ENCODE peak calls at places on chromosomes 12 and 14, in five cellular contexts. A, F, C, N and H are unnamed samples.
A peak's percentile ranks its signal among the peaks of the same experiment; 100 is the strongest.

GRCh38 chr12:45336762-45337596 is 121.1 kb downstream of the ANO6 start:
- DNase-seq in A (no peak), C (peak; percentile 79), N (no peak), F (no peak), H (no peak)

GRCh38 chr12:107864235-107864634 is 89.7 kb downstream of the ASCL4 start:
- DNase-seq in A (no peak), N (no peak), F (no peak), C (no peak), H (no peak)

GRCh38 chr12:7711133-7711532 is at the start of gene DPPA3:
- DNase-seq in C (no peak), F (no peak), A (no peak), N (no peak), H (no peak)

GRCh38 chr12:116210131-116210530 is 67.4 kb downstream of the MED13L start:
- DNase-seq in N (no peak), A (no peak), C (no peak), F (no peak), H (no peak)

GRCh38 chr12:51864701-51865469 is 16.4 kb upstream of the FIGNL2 start:
- DNase-seq in A (no peak), C (no peak), N (no peak), F (no peak), H (no peak)

GRCh38 chr12:129753596-129753995 is 150.2 kb downstream of the TMEM132D start:
- DNase-seq in F (no peak), A (no peak), C (no peak), N (no peak), H (no peak)

GRCh38 chr14:101754893-101755292 is 6.6 kb upstream of the PPP2R5C start:
- DNase-seq in N (no peak), C (no peak), A (no peak), F (no peak), H (no peak)

GRCh38 chr12:4121506-4122020 is 152.0 kb upstream of the CCND2 start:
- DNase-seq in N (no peak), C (no peak), F (no peak), A (no peak), H (no peak)

GRCh38 chr12:8692573-8692972 is 5.2 kb upstream of the RIMKLB start:
- DNase-seq in C (peak; percentile 23), A (peak; percentile 77), N (peak; percentile 93), F (no peak), H (no peak)

GRCh38 chr14:74955229-74955999 is at the start of gene PGF:
- DNase-seq in N (no peak), A (peak; percentile 53), C (peak; percentile 44), F (peak; percentile 73), H (peak; percentile 40)

GRCh38 chr12:74963304-74963703 is 246.3 kb downstream of the KCNC2 start:
- DNase-seq in C (no peak), A (no peak), N (no peak), F (no peak), H (no peak)

GRCh38 chr12:123854232-123854631 is 92.1 kb downstream of the DNAH10 start:
- DNase-seq in N (no peak), F (no peak), A (no peak), C (no peak), H (no peak)

GRCh38 chr14:32087907-32088306 is 10.8 kb downstream of the ARHGAP5 start:
- DNase-seq in A (no peak), F (no peak), C (no peak), N (no peak), H (no peak)

GRCh38 chr12:97751704-97752103 is 289.1 kb downstream of the RMST start:
- DNase-seq in A (no peak), F (no peak), N (no peak), C (peak; percentile 62), H (no peak)

GRCh38 chr14:54366726-54367707 is 29.8 kb upstream of the CDKN3 start:
- DNase-seq in N (peak; percentile 65), F (peak; percentile 45), C (peak; percentile 44), A (peak; percentile 46), H (no peak)

GRCh38 chr12:3705349-3705675 is 47.6 kb downstream of the CRACR2A start:
- DNase-seq in A (no peak), N (no peak), F (no peak), C (no peak), H (no peak)

GRCh38 chr14:76456200-76456599 is 80.3 kb downstream of the ESRRB start:
- DNase-seq in N (peak; percentile 49), F (peak; percentile 58), C (peak; percentile 24), A (no peak), H (no peak)

DNA sequence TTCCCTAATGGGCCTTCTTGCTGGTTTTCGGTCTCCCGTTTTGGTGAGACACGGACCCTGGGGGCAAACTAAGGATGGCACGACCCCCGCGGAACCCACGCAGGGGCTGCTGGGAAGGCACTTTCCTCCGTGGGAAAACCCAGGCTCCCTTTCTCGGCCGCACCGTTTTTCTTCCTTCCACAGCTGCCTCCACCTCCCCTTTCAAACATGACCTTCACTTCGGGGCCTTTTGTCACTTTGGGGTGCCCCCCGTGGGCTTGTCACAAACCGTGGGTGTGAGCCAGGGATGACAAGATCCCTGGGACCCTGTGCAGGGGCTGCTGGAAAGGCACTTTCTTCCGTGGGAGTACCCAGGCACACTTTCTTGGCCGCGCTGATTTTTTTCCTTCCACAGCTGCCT is 268.7 kb downstream of the ALG10 start:
- DNase-seq in N (no peak), C (no peak), A (no peak), F (no peak), H (no peak)
- H3K9me3 ChIP-seq in N (no peaks in the 10 kb centered on the region), C (peaks cover 58% of the 10 kb centered on the region), A (no peaks in the 10 kb centered on the region), F (no peaks in the 10 kb centered on the region), H (no peaks in the 10 kb centered on the region)

DNA sequence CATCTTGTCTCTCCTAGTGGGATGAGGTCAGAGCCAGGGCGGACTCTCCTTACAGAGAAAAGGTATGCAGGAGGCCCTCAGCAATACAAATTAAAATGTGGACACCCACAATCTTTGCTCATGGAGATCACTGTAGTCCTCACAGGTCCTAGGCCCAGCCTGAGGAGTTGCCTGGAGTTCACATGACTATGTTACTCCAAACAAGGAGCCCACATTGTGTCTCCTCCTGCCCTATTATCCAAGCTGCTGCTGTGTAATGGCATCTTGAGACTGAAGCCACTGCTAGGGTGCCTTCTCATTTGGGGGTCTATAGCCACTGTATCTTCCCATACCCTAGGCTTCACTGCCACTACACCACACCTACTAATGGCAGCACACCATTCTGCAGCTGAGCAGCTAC is 11.0 kb downstream of the OR4K1 start:
- DNase-seq in C (no peak), F (no peak), N (no peak), A (no peak), H (no peak)
- H3K9me3 ChIP-seq in C (peaks cover 21% of the 10 kb centered on the region), F (no peaks in the 10 kb centered on the region), N (peaks cover 13% of the 10 kb centered on the region), A (no peaks in the 10 kb centered on the region), H (no peaks in the 10 kb centered on the region)

DNA sequence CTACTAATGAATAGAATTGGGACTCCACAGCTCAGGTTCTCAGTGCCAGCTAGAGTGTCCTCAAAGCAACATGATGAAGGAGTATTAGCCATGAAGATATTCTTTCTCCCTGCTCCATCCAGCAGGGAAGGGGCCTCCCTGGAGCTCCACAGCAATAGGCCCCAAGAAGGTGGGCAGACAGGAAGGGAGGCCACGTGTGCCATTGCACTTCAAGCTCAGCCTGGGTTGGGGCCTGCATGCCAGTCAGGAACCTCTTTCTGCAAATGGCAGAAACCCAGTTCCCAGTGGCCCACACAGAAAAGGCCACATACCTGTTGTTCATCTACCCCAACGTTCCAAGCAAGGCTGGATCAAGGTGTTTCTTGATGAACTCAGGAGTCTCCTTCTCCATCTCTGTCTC is 357.5 kb upstream of the SFSWAP start:
- DNase-seq in A (no peak), N (no peak), C (no peak), F (no peak), H (no peak)
- H3K9me3 ChIP-seq in A (no peaks in the 10 kb centered on the region), N (peaks cover 7% of the 10 kb centered on the region), C (peaks cover 14% of the 10 kb centered on the region), F (no peaks in the 10 kb centered on the region), H (no peaks in the 10 kb centered on the region)

GRCh38 chr12:125583071-125583470 is 517.8 kb downstream of the AACS start:
- DNase-seq in F (no peak), N (no peak), A (no peak), C (no peak), H (no peak)
- H3K9me3 ChIP-seq in F (no peaks in the 10 kb centered on the region), N (peaks cover 8% of the 10 kb centered on the region), A (no peaks in the 10 kb centered on the region), C (peaks cover 11% of the 10 kb centered on the region), H (no peaks in the 10 kb centered on the region)